ENCODE peak calls at places on chromosome 5, in ten cellular contexts. One of them, this sample, is unnamed.
A peak's percentile ranks its signal among the peaks of the same experiment; 100 is the strongest.

GRCh38 chr5:107604990-107605389 is 65.7 kb downstream of the EFNA5 start:
- DNase-seq in cardiac fibroblast: no peak
- DNase-seq in AG10803: peak; percentile 38
- DNase-seq in PC-3: no peak
- DNase-seq in psoas muscle: no peak
- DNase-seq in HCT116: no peak
- DNase-seq in colonic mucosa: no peak
- DNase-seq in mesenchymal stem cell: peak; percentile 41
- DNase-seq in fibroblast of the aortic adventitia: no peak
- DNase-seq in bronchial epithelial cell: no peak
- DNase-seq in this sample: no peak

GRCh38 chr5:123817267-123817666 is 305.3 kb downstream of the CSNK1G3 start:
- DNase-seq in cardiac fibroblast: no peak
- DNase-seq in AG10803: no peak
- DNase-seq in PC-3: no peak
- DNase-seq in psoas muscle: no peak
- DNase-seq in HCT116: no peak
- DNase-seq in colonic mucosa: no peak
- DNase-seq in mesenchymal stem cell: no peak
- DNase-seq in fibroblast of the aortic adventitia: no peak
- DNase-seq in bronchial epithelial cell: no peak
- DNase-seq in this sample: no peak

GRCh38 chr5:36242534-36243144 is 914 bp upstream of the NADK2 start:
- DNase-seq in cardiac fibroblast: no peak
- DNase-seq in AG10803: no peak
- DNase-seq in PC-3: no peak
- DNase-seq in psoas muscle: no peak
- DNase-seq in HCT116: no peak
- DNase-seq in colonic mucosa: no peak
- DNase-seq in mesenchymal stem cell: no peak
- DNase-seq in fibroblast of the aortic adventitia: no peak
- DNase-seq in bronchial epithelial cell: no peak
- DNase-seq in this sample: no peak

GRCh38 chr5:178131446-178131996 is 707 bp downstream of the RMND5B start:
- DNase-seq in cardiac fibroblast: no peak
- DNase-seq in AG10803: no peak
- DNase-seq in PC-3: no peak
- DNase-seq in psoas muscle: peak; percentile 13
- DNase-seq in HCT116: no peak
- DNase-seq in colonic mucosa: no peak
- DNase-seq in mesenchymal stem cell: peak; percentile 16
- DNase-seq in fibroblast of the aortic adventitia: no peak
- DNase-seq in bronchial epithelial cell: no peak
- DNase-seq in this sample: no peak

GRCh38 chr5:387491-388265 is 55.3 kb upstream of the EXOC3 start:
- DNase-seq in cardiac fibroblast: no peak
- DNase-seq in AG10803: no peak
- DNase-seq in PC-3: no peak
- DNase-seq in psoas muscle: no peak
- DNase-seq in HCT116: no peak
- DNase-seq in colonic mucosa: peak; percentile 8
- DNase-seq in mesenchymal stem cell: no peak
- DNase-seq in fibroblast of the aortic adventitia: no peak
- DNase-seq in bronchial epithelial cell: no peak
- DNase-seq in this sample: no peak

GRCh38 chr5:1093361-1093760 is 18.5 kb downstream of the SLC12A7 start:
- DNase-seq in cardiac fibroblast: no peak
- DNase-seq in AG10803: no peak
- DNase-seq in PC-3: no peak
- DNase-seq in psoas muscle: no peak
- DNase-seq in HCT116: no peak
- DNase-seq in colonic mucosa: peak; percentile 82
- DNase-seq in mesenchymal stem cell: no peak
- DNase-seq in fibroblast of the aortic adventitia: no peak
- DNase-seq in bronchial epithelial cell: no peak
- DNase-seq in this sample: no peak

GRCh38 chr5:147898875-147899401 is 7.4 kb downstream of the C5orf46 start:
- DNase-seq in cardiac fibroblast: peak; percentile 80
- DNase-seq in AG10803: peak; percentile 1
- DNase-seq in PC-3: peak; percentile 98
- DNase-seq in psoas muscle: no peak
- DNase-seq in HCT116: no peak
- DNase-seq in colonic mucosa: no peak
- DNase-seq in mesenchymal stem cell: no peak
- DNase-seq in fibroblast of the aortic adventitia: peak; percentile 52
- DNase-seq in bronchial epithelial cell: peak; percentile 93
- DNase-seq in this sample: no peak

GRCh38 chr5:139689631-139690384 is 41.7 kb downstream of the CXXC5 start:
- DNase-seq in cardiac fibroblast: peak; percentile 62
- DNase-seq in AG10803: no peak
- DNase-seq in PC-3: peak; percentile 69
- DNase-seq in psoas muscle: no peak
- DNase-seq in HCT116: no peak
- DNase-seq in colonic mucosa: peak; percentile 57
- DNase-seq in mesenchymal stem cell: peak; percentile 31
- DNase-seq in fibroblast of the aortic adventitia: peak; percentile 55
- DNase-seq in bronchial epithelial cell: no peak
- DNase-seq in this sample: no peak

GRCh38 chr5:122362361-122362760 is 50.3 kb downstream of the SNCAIP start:
- DNase-seq in cardiac fibroblast: no peak
- DNase-seq in AG10803: no peak
- DNase-seq in PC-3: no peak
- DNase-seq in psoas muscle: no peak
- DNase-seq in HCT116: no peak
- DNase-seq in colonic mucosa: no peak
- DNase-seq in mesenchymal stem cell: no peak
- DNase-seq in fibroblast of the aortic adventitia: peak; percentile 52
- DNase-seq in bronchial epithelial cell: no peak
- DNase-seq in this sample: no peak

GRCh38 chr5:143409972-143410371 is 6.5 kb upstream of the NR3C1 start:
- DNase-seq in cardiac fibroblast: no peak
- DNase-seq in AG10803: no peak
- DNase-seq in PC-3: no peak
- DNase-seq in psoas muscle: no peak
- DNase-seq in HCT116: no peak
- DNase-seq in colonic mucosa: no peak
- DNase-seq in mesenchymal stem cell: no peak
- DNase-seq in fibroblast of the aortic adventitia: no peak
- DNase-seq in bronchial epithelial cell: no peak
- DNase-seq in this sample: no peak

GRCh38 chr5:126865299-126865698 is 88.4 kb downstream of the LMNB1 start:
- DNase-seq in cardiac fibroblast: peak; percentile 73
- DNase-seq in AG10803: peak; percentile 65
- DNase-seq in PC-3: peak; percentile 70
- DNase-seq in psoas muscle: no peak
- DNase-seq in HCT116: no peak
- DNase-seq in colonic mucosa: no peak
- DNase-seq in mesenchymal stem cell: no peak
- DNase-seq in fibroblast of the aortic adventitia: peak; percentile 92
- DNase-seq in bronchial epithelial cell: peak; percentile 50
- DNase-seq in this sample: peak; percentile 64

GRCh38 chr5:59092758-59093157 is 509.9 kb downstream of the RAB3C start:
- DNase-seq in cardiac fibroblast: no peak
- DNase-seq in AG10803: no peak
- DNase-seq in PC-3: no peak
- DNase-seq in psoas muscle: no peak
- DNase-seq in HCT116: no peak
- DNase-seq in colonic mucosa: no peak
- DNase-seq in mesenchymal stem cell: no peak
- DNase-seq in fibroblast of the aortic adventitia: peak; percentile 31
- DNase-seq in bronchial epithelial cell: no peak
- DNase-seq in this sample: no peak
- H3K4me3 ChIP-seq in cardiac fibroblast: peak overlapping the region; percentile 29
- H3K4me3 ChIP-seq in AG10803: no peak overlapping the region
- H3K4me3 ChIP-seq in PC-3: no peak overlapping the region
- H3K4me3 ChIP-seq in psoas muscle: peak overlapping the region; percentile 15
- H3K4me3 ChIP-seq in HCT116: no peak overlapping the region
- H3K4me3 ChIP-seq in colonic mucosa: no peak overlapping the region
- H3K4me3 ChIP-seq in mesenchymal stem cell: peak overlapping the region; percentile 80
- H3K4me3 ChIP-seq in fibroblast of the aortic adventitia: peak overlapping the region; percentile 53
- H3K4me3 ChIP-seq in bronchial epithelial cell: no peak overlapping the region
- H3K4me3 ChIP-seq in this sample: no peak overlapping the region

DNA sequence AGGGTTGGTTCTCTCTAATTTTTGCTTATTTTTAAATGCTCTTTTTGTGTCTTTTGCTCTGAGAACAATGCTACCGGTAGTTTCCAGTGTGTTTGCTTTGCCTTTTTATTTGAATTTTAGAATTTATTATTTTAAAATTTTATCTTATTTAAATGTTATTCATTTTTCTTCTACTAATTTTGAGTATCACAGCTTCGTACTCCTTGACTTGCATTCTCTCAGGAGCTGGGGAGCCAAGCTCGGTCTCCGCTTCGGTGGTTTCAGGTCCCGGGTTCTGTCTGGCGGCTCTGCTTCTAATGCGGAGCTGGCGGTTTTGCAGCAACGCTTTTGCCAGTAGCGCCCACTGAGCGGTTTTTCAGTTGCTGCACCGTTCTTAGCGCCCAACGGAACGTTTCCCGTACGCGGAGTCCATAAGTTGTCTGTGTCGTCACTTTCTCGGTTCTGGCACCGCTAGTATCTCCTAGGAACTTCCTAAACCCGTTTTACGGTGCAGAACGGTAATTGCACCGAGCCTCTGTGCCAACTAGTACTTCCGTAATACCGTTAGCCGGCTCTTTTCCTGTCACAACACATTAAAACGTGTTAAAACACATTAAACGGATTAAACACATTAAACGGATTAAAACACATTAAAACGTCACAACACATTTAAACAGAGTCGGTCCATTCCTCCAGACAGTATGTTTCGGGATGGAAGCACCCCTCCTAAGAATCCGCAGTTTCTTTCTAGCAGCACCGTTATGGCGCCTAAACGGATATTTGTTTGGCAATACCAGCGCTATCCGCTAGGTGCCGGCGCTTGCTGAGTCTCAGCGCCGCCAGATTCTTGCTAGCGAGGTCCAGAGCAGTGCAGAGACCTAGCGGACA is 45.6 kb downstream of the ANXA2R start:
- DNase-seq in cardiac fibroblast: peak; percentile 96
- DNase-seq in AG10803: peak; percentile 89
- DNase-seq in PC-3: no peak
- DNase-seq in psoas muscle: peak; percentile 91
- DNase-seq in HCT116: peak; percentile 81
- DNase-seq in colonic mucosa: peak; percentile 90
- DNase-seq in mesenchymal stem cell: peak; percentile 81
- DNase-seq in fibroblast of the aortic adventitia: peak; percentile 96
- DNase-seq in bronchial epithelial cell: peak; percentile 67
- DNase-seq in this sample: peak; percentile 77
- H3K4me3 ChIP-seq in cardiac fibroblast: peak overlapping the region; percentile 65
- H3K4me3 ChIP-seq in AG10803: peak overlapping the region; percentile 70
- H3K4me3 ChIP-seq in PC-3: no peak overlapping the region
- H3K4me3 ChIP-seq in psoas muscle: peak overlapping the region; percentile 73
- H3K4me3 ChIP-seq in HCT116: peak overlapping the region; percentile 77
- H3K4me3 ChIP-seq in colonic mucosa: peak overlapping the region; percentile 25
- H3K4me3 ChIP-seq in mesenchymal stem cell: peak overlapping the region; percentile 86
- H3K4me3 ChIP-seq in fibroblast of the aortic adventitia: peak overlapping the region; percentile 72
- H3K4me3 ChIP-seq in bronchial epithelial cell: peak overlapping the region; percentile 29
- H3K4me3 ChIP-seq in this sample: peak overlapping the region; percentile 55

GRCh38 chr5:38445374-38446028 is 110.9 kb downstream of the LIFR start:
- DNase-seq in cardiac fibroblast: peak; percentile 62
- DNase-seq in AG10803: no peak
- DNase-seq in PC-3: no peak
- DNase-seq in psoas muscle: peak; percentile 79
- DNase-seq in HCT116: no peak
- DNase-seq in colonic mucosa: no peak
- DNase-seq in mesenchymal stem cell: no peak
- DNase-seq in fibroblast of the aortic adventitia: no peak
- DNase-seq in bronchial epithelial cell: peak; percentile 18
- DNase-seq in this sample: no peak
- H3K4me3 ChIP-seq in cardiac fibroblast: peak overlapping the region; percentile 64
- H3K4me3 ChIP-seq in AG10803: peak overlapping the region; percentile 12
- H3K4me3 ChIP-seq in PC-3: no peak overlapping the region
- H3K4me3 ChIP-seq in psoas muscle: peak overlapping the region; percentile 81
- H3K4me3 ChIP-seq in HCT116: no peak overlapping the region
- H3K4me3 ChIP-seq in colonic mucosa: no peak overlapping the region
- H3K4me3 ChIP-seq in mesenchymal stem cell: peak overlapping the region; percentile 80
- H3K4me3 ChIP-seq in fibroblast of the aortic adventitia: peak overlapping the region; percentile 66
- H3K4me3 ChIP-seq in bronchial epithelial cell: peak overlapping the region; percentile 7
- H3K4me3 ChIP-seq in this sample: peak overlapping the region; percentile 26

GRCh38 chr5:59037453-59038168 is 454.7 kb downstream of the RAB3C start:
- DNase-seq in cardiac fibroblast: peak; percentile 35
- DNase-seq in AG10803: no peak
- DNase-seq in PC-3: no peak
- DNase-seq in psoas muscle: no peak
- DNase-seq in HCT116: no peak
- DNase-seq in colonic mucosa: no peak
- DNase-seq in mesenchymal stem cell: no peak
- DNase-seq in fibroblast of the aortic adventitia: peak; percentile 28
- DNase-seq in bronchial epithelial cell: no peak
- DNase-seq in this sample: no peak

GRCh38 chr5:59035681-59036080 is 452.8 kb downstream of the RAB3C start:
- DNase-seq in cardiac fibroblast: peak; percentile 16
- DNase-seq in AG10803: peak; percentile 22
- DNase-seq in PC-3: no peak
- DNase-seq in psoas muscle: no peak
- DNase-seq in HCT116: no peak
- DNase-seq in colonic mucosa: no peak
- DNase-seq in mesenchymal stem cell: peak; percentile 13
- DNase-seq in fibroblast of the aortic adventitia: peak; percentile 11
- DNase-seq in bronchial epithelial cell: no peak
- DNase-seq in this sample: no peak

GRCh38 chr5:59034498-59035186 is 451.8 kb downstream of the RAB3C start:
- DNase-seq in cardiac fibroblast: peak; percentile 76
- DNase-seq in AG10803: peak; percentile 72
- DNase-seq in PC-3: peak; percentile 35
- DNase-seq in psoas muscle: no peak
- DNase-seq in HCT116: no peak
- DNase-seq in colonic mucosa: no peak
- DNase-seq in mesenchymal stem cell: peak; percentile 66
- DNase-seq in fibroblast of the aortic adventitia: peak; percentile 77
- DNase-seq in bronchial epithelial cell: peak; percentile 47
- DNase-seq in this sample: peak; percentile 60

GRCh38 chr5:59037041-59037440 is 454.2 kb downstream of the RAB3C start:
- DNase-seq in cardiac fibroblast: peak; percentile 19
- DNase-seq in AG10803: no peak
- DNase-seq in PC-3: no peak
- DNase-seq in psoas muscle: no peak
- DNase-seq in HCT116: no peak
- DNase-seq in colonic mucosa: no peak
- DNase-seq in mesenchymal stem cell: no peak
- DNase-seq in fibroblast of the aortic adventitia: peak; percentile 16
- DNase-seq in bronchial epithelial cell: no peak
- DNase-seq in this sample: no peak

GRCh38 chr5:59036274-59036961 is 453.5 kb downstream of the RAB3C start:
- DNase-seq in cardiac fibroblast: peak; percentile 98
- DNase-seq in AG10803: peak; percentile 97
- DNase-seq in PC-3: peak; percentile 86
- DNase-seq in psoas muscle: peak; percentile 52
- DNase-seq in HCT116: peak; percentile 28
- DNase-seq in colonic mucosa: peak; percentile 36
- DNase-seq in mesenchymal stem cell: peak; percentile 95
- DNase-seq in fibroblast of the aortic adventitia: peak; percentile 96
- DNase-seq in bronchial epithelial cell: peak; percentile 98
- DNase-seq in this sample: peak; percentile 98
- H3K4me3 ChIP-seq in cardiac fibroblast: peak overlapping the region; percentile 82
- H3K4me3 ChIP-seq in AG10803: peak overlapping the region; percentile 11
- H3K4me3 ChIP-seq in PC-3: peak overlapping the region; percentile 34
- H3K4me3 ChIP-seq in psoas muscle: peak overlapping the region; percentile 87
- H3K4me3 ChIP-seq in HCT116: no peak overlapping the region
- H3K4me3 ChIP-seq in colonic mucosa: no peak overlapping the region
- H3K4me3 ChIP-seq in mesenchymal stem cell: peak overlapping the region; percentile 90
- H3K4me3 ChIP-seq in fibroblast of the aortic adventitia: no peak overlapping the region
- H3K4me3 ChIP-seq in bronchial epithelial cell: no peak overlapping the region
- H3K4me3 ChIP-seq in this sample: peak overlapping the region; percentile 91

This sample was measured in skeletal muscle cell.